ENCODE peak calls at places on chromosomes 16 and 17, in nine cellular contexts. W is tibial nerve; Y is body of pancreas; L is CD8-positive, alpha-beta T cell; B is cardiac muscle cell; E is thoracic aorta; X is ovary; Q is HCT116; Z is transverse colon. V is an unnamed sample.

GRCh38 chr16:78952630-78953029 is 647.9 kb downstream of the MAF start:
- DNase-seq in W (no peak), Y (no peak), L (no peak), B (no peak), E (no peak), X (no peak), Q (no peak), Z (no peak), V (no peak)

GRCh38 chr16:89122322-89122831 is 28.7 kb downstream of the ACSF3 start:
- DNase-seq in W (no peak), Y (no peak), L (peak; percentile 57), B (no peak), E (no peak), X (peak; percentile 20), Q (no peak), Z (peak; percentile 86), V (no peak)

GRCh38 chr16:85384831-85385462 is 228.2 kb upstream of the GSE1 start:
- DNase-seq in W (no peak), Y (no peak), L (no peak), B (no peak), E (no peak), X (peak; percentile 35), Q (no peak), Z (peak; percentile 72), V (peak; percentile 82)

GRCh38 chr17:45325810-45326209 is 9.0 kb upstream of the MAP3K14 start:
- DNase-seq in W (no peak), Y (peak; percentile 23), L (no peak), B (no peak), E (no peak), X (peak; percentile 13), Q (no peak), Z (no peak), V (no peak)

GRCh38 chr17:37792787-37793186 is 47.9 kb upstream of the HNF1B start:
- DNase-seq in W (no peak), Y (no peak), L (no peak), B (peak; percentile 6), E (no peak), X (no peak), Q (no peak), Z (no peak), V (no peak)

GRCh38 chr16:85988723-85989313 is 89.9 kb downstream of the IRF8 start:
- DNase-seq in W (no peak), Y (no peak), L (no peak), B (no peak), E (no peak), X (no peak), Q (no peak), Z (peak; percentile 6), V (no peak)

GRCh38 chr16:67932462-67932840 is 789 bp upstream of the CTRL start:
- DNase-seq in W (no peak), Y (no peak), L (no peak), B (no peak), E (no peak), X (no peak), Q (no peak), Z (no peak), V (no peak)

GRCh38 chr16:28876016-28876659 is 2.1 kb upstream of the ATP2A1 start:
- DNase-seq in W (no peak), Y (no peak), L (no peak), B (no peak), E (no peak), X (no peak), Q (no peak), Z (no peak), V (no peak)

GRCh38 chr16:31228206-31228605 is 11.3 kb upstream of the PYDC1 start:
- DNase-seq in W (no peak), Y (no peak), L (no peak), B (no peak), E (no peak), X (no peak), Q (no peak), Z (no peak), V (no peak)

GRCh38 chr17:38559880-38560230 is 45.9 kb downstream of the SRCIN1 start:
- DNase-seq in W (no peak), Y (no peak), L (no peak), B (peak; percentile 30), E (no peak), X (no peak), Q (no peak), Z (no peak), V (no peak)

GRCh38 chr16:22771551-22771950 is 42.4 kb upstream of the HS3ST2 start:
- DNase-seq in W (no peak), Y (no peak), L (no peak), B (no peak), E (no peak), X (no peak), Q (no peak), Z (no peak), V (no peak)

GRCh38 chr17:61405686-61406542 is 6.3 kb downstream of the TBX2 start:
- DNase-seq in W (peak; percentile 11), Y (no peak), L (no peak), B (no peak), E (no peak), X (peak; percentile 32), Q (no peak), Z (no peak), V (no peak)

GRCh38 chr16:71917900-71918299 is 22.6 kb downstream of the IST1 start:
- DNase-seq in W (no peak), Y (no peak), L (no peak), B (peak; percentile 74), E (no peak), X (no peak), Q (no peak), Z (no peak), V (no peak)

GRCh38 chr16:8137581-8137980 is 452.7 kb downstream of the TMEM114 start:
- DNase-seq in W (no peak), Y (no peak), L (no peak), B (no peak), E (no peak), X (no peak), Q (no peak), Z (no peak), V (no peak)

GRCh38 chr17:79840989-79841286 is 1.7 kb upstream of the CBX4 start:
- DNase-seq in W (no peak), Y (no peak), L (no peak), B (no peak), E (no peak), X (no peak), Q (no peak), Z (no peak), V (no peak)

GRCh38 chr17:79838541-79839274 is 532 bp downstream of the CBX4 start:
- DNase-seq in W (no peak), Y (peak; percentile 66), L (peak; percentile 41), B (peak; percentile 70), E (no peak), X (peak; percentile 73), Q (no peak), Z (peak; percentile 63), V (no peak)

GRCh38 chr17:79837888-79838540 is 1.2 kb downstream of the CBX4 start:
- DNase-seq in W (no peak), Y (peak; percentile 31), L (peak; percentile 42), B (no peak), E (no peak), X (peak; percentile 57), Q (no peak), Z (peak; percentile 33), V (no peak)

GRCh38 chr17:79840204-79840988 is 1.2 kb upstream of the CBX4 start:
- DNase-seq in W (peak; percentile 65), Y (peak; percentile 70), L (no peak), B (peak; percentile 76), E (no peak), X (peak; percentile 86), Q (no peak), Z (peak; percentile 67), V (no peak)

GRCh38 chr17:79839363-79840203 is at the start of gene CBX4:
- DNase-seq in W (peak; percentile 95), Y (peak; percentile 98), L (peak; percentile 90), B (peak; percentile 97), E (peak; percentile 84), X (peak; percentile 96), Q (peak; percentile 87), Z (peak; percentile 97), V (peak; percentile 95)
- H3K27me3 ChIP-seq in W (peaks cover 42% of the 10 kb centered on the region), Y (no peaks in the 10 kb centered on the region), L (peaks cover 36% of the 10 kb centered on the region), B (peaks cover 65% of the 10 kb centered on the region), E (peaks cover 27% of the 10 kb centered on the region), X (no peaks in the 10 kb centered on the region), Q (no peaks in the 10 kb centered on the region), Z (peaks cover 43% of the 10 kb centered on the region), V (peaks cover 37% of the 10 kb centered on the region)

DNA sequence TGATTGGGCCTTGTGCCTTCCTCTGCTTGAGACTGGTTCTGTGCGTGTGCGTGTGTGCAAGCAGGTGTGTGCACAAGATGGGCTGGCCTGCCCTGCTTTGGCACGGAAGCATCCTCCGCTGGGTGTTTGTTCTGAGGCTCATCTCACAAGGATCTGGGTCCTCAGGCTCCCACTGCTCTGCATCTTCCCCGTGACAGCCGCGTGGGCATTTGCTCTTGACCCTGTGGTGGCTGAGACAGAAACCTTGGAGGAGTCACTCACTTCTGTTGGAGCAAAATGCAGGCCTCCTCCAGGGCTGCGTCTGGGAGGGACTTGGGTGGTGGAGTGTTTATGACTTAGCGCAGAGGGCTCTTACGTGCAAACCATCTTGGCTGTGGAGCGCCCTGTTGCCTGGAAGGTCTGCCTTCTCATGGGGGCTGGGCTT is 119.2 kb downstream of the RPTOR start:
- DNase-seq in W (no peak), Y (no peak), L (peak; percentile 9), B (no peak), E (no peak), X (peak; percentile 59), Q (no peak), Z (peak; percentile 20), V (no peak)
- H3K27ac ChIP-seq in W (no peak overlapping the region), Y (no peak overlapping the region), L (peak overlapping the region; percentile 71), B (no peak overlapping the region), E (no peak overlapping the region), X (no peak overlapping the region), Q (no peak overlapping the region), Z (peak overlapping the region; percentile 63), V (no peak overlapping the region)

DNA sequence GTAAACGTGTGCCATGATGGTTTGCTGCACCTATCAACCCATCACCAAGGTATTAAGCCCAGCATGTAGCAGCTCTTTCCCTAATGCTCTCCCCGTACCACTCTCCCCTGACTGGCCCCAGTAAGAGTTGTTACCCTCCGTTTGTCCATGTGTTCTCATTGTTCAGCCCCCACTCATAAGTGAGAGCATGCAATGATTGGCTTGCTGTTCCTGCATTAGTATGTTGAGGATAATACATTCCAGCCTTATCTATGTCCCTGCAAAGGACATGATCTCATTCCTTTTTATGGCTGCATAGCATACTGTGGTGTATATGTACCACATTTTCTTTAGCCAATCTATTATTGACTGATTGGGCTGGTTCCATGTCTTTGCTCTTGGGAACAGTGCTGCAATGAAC is 1294.9 kb upstream of the CDH8 start:
- DNase-seq in W (no peak), Y (no peak), L (no peak), B (no peak), E (no peak), X (no peak), Q (no peak), Z (no peak), V (no peak)
- H3K27me3 ChIP-seq in W (no peaks in the 10 kb centered on the region), Y (no peaks in the 10 kb centered on the region), L (no peaks in the 10 kb centered on the region), B (no peaks in the 10 kb centered on the region), E (no peaks in the 10 kb centered on the region), X (no peaks in the 10 kb centered on the region), Q (no peaks in the 10 kb centered on the region), Z (no peaks in the 10 kb centered on the region), V (no peaks in the 10 kb centered on the region)

DNA sequence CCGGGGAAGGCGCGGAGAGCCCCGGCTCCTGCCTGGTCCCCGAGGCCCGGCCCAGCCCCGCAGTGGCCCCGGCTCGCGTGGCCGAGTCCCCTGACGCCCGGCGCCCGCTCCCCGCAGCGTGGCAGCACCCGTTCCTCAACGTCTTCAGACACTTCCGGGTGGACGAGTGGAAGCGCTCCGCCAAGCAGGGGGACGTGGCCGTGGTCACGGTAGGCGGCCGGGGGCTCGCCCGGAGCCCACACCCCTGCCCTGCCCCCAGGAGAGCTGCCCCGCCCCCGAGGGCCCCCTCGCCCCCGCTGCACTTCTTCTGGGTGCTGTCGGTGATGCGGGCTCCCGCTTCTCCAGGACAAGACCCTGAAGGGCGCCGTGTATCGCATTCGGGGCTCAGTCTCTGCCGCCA is 481 bp downstream of the WDR90 start:
- DNase-seq in W (no peak), Y (no peak), L (no peak), B (no peak), E (no peak), X (no peak), Q (no peak), Z (no peak), V (no peak)
- H3K27ac ChIP-seq in W (peak overlapping the region; percentile 90), Y (no peak overlapping the region), L (peak overlapping the region; percentile 72), B (no peak overlapping the region), E (no peak overlapping the region), X (no peak overlapping the region), Q (peak overlapping the region; percentile 96), Z (peak overlapping the region; percentile 95), V (peak overlapping the region; percentile 89)

V was measured in breast epithelium.